ENCODE peak calls at places on chromosomes 4 and X, in nine cellular contexts. One of them, this sample, is unnamed.

GRCh38 chrX:135345328-135345645 is 36.0 kb downstream of the ETDC start:
- DNase-seq in GM10248: no peak
- DNase-seq in activated CD8-positive, alpha-beta memory T cell treated with anti-CD3 and anti-CD28 coated beads for 4 hours: no peak
- DNase-seq in NCI-H446: no peak
- DNase-seq in stimulated activated CD8-positive, alpha-beta memory T cell treated with anti-CD3 and anti-CD28 coated beads, Interleukin-4, amount 100 ng/mL, for 4 hours: no peak
- DNase-seq in GM13977: no peak
- DNase-seq in activated CD4-positive, alpha-beta T cell treated with anti-CD3 and anti-CD28 coated beads, Interleukin-2, amount 10 ng/mL, durations not matched to agents 7 days and 5 days: no peak
- DNase-seq in right lobe of liver: no peak
- DNase-seq in stimulated activated naive CD8-positive, alpha-beta T cell treated with anti-CD3 and anti-CD28 coated beads, Interleukin-15, amount 100 ng/mL, for 72 hours: no peak
- DNase-seq in this sample: no peak

GRCh38 chr4:72843466-72843865 is 226.1 kb downstream of the COX18 start:
- DNase-seq in GM10248: no peak
- DNase-seq in activated CD8-positive, alpha-beta memory T cell treated with anti-CD3 and anti-CD28 coated beads for 4 hours: no peak
- DNase-seq in NCI-H446: no peak
- DNase-seq in stimulated activated CD8-positive, alpha-beta memory T cell treated with anti-CD3 and anti-CD28 coated beads, Interleukin-4, amount 100 ng/mL, for 4 hours: no peak
- DNase-seq in GM13977: no peak
- DNase-seq in activated CD4-positive, alpha-beta T cell treated with anti-CD3 and anti-CD28 coated beads, Interleukin-2, amount 10 ng/mL, durations not matched to agents 7 days and 5 days: no peak
- DNase-seq in right lobe of liver: no peak
- DNase-seq in stimulated activated naive CD8-positive, alpha-beta T cell treated with anti-CD3 and anti-CD28 coated beads, Interleukin-15, amount 100 ng/mL, for 72 hours: no peak
- DNase-seq in this sample: no peak

GRCh38 chr4:78606035-78606434 is 54.5 kb downstream of the ANXA3 start:
- DNase-seq in GM10248: no peak
- DNase-seq in activated CD8-positive, alpha-beta memory T cell treated with anti-CD3 and anti-CD28 coated beads for 4 hours: no peak
- DNase-seq in NCI-H446: no peak
- DNase-seq in stimulated activated CD8-positive, alpha-beta memory T cell treated with anti-CD3 and anti-CD28 coated beads, Interleukin-4, amount 100 ng/mL, for 4 hours: no peak
- DNase-seq in GM13977: no peak
- DNase-seq in activated CD4-positive, alpha-beta T cell treated with anti-CD3 and anti-CD28 coated beads, Interleukin-2, amount 10 ng/mL, durations not matched to agents 7 days and 5 days: no peak
- DNase-seq in right lobe of liver: no peak
- DNase-seq in stimulated activated naive CD8-positive, alpha-beta T cell treated with anti-CD3 and anti-CD28 coated beads, Interleukin-15, amount 100 ng/mL, for 72 hours: no peak
- DNase-seq in this sample: no peak

GRCh38 chr4:181564616-181565015 is 678.6 kb upstream of the TENM3 start:
- DNase-seq in GM10248: no peak
- DNase-seq in activated CD8-positive, alpha-beta memory T cell treated with anti-CD3 and anti-CD28 coated beads for 4 hours: no peak
- DNase-seq in NCI-H446: no peak
- DNase-seq in stimulated activated CD8-positive, alpha-beta memory T cell treated with anti-CD3 and anti-CD28 coated beads, Interleukin-4, amount 100 ng/mL, for 4 hours: no peak
- DNase-seq in GM13977: no peak
- DNase-seq in activated CD4-positive, alpha-beta T cell treated with anti-CD3 and anti-CD28 coated beads, Interleukin-2, amount 10 ng/mL, durations not matched to agents 7 days and 5 days: no peak
- DNase-seq in right lobe of liver: no peak
- DNase-seq in stimulated activated naive CD8-positive, alpha-beta T cell treated with anti-CD3 and anti-CD28 coated beads, Interleukin-15, amount 100 ng/mL, for 72 hours: no peak
- DNase-seq in this sample: no peak

GRCh38 chr4:6087669-6088068 is 69.4 kb upstream of the C4orf50 start:
- DNase-seq in GM10248: no peak
- DNase-seq in activated CD8-positive, alpha-beta memory T cell treated with anti-CD3 and anti-CD28 coated beads for 4 hours: no peak
- DNase-seq in NCI-H446: no peak
- DNase-seq in stimulated activated CD8-positive, alpha-beta memory T cell treated with anti-CD3 and anti-CD28 coated beads, Interleukin-4, amount 100 ng/mL, for 4 hours: no peak
- DNase-seq in GM13977: no peak
- DNase-seq in activated CD4-positive, alpha-beta T cell treated with anti-CD3 and anti-CD28 coated beads, Interleukin-2, amount 10 ng/mL, durations not matched to agents 7 days and 5 days: no peak
- DNase-seq in right lobe of liver: peak
- DNase-seq in stimulated activated naive CD8-positive, alpha-beta T cell treated with anti-CD3 and anti-CD28 coated beads, Interleukin-15, amount 100 ng/mL, for 72 hours: no peak
- DNase-seq in this sample: no peak

GRCh38 chrX:11381464-11381863 is 88.3 kb downstream of the AMELX start:
- DNase-seq in GM10248: peak
- DNase-seq in activated CD8-positive, alpha-beta memory T cell treated with anti-CD3 and anti-CD28 coated beads for 4 hours: no peak
- DNase-seq in NCI-H446: peak
- DNase-seq in stimulated activated CD8-positive, alpha-beta memory T cell treated with anti-CD3 and anti-CD28 coated beads, Interleukin-4, amount 100 ng/mL, for 4 hours: no peak
- DNase-seq in GM13977: peak
- DNase-seq in activated CD4-positive, alpha-beta T cell treated with anti-CD3 and anti-CD28 coated beads, Interleukin-2, amount 10 ng/mL, durations not matched to agents 7 days and 5 days: peak
- DNase-seq in right lobe of liver: no peak
- DNase-seq in stimulated activated naive CD8-positive, alpha-beta T cell treated with anti-CD3 and anti-CD28 coated beads, Interleukin-15, amount 100 ng/mL, for 72 hours: peak
- DNase-seq in this sample: peak

GRCh38 chrX:150935466-150935865 is 37.0 kb upstream of the CD99L2 start:
- DNase-seq in GM10248: no peak
- DNase-seq in activated CD8-positive, alpha-beta memory T cell treated with anti-CD3 and anti-CD28 coated beads for 4 hours: no peak
- DNase-seq in NCI-H446: no peak
- DNase-seq in stimulated activated CD8-positive, alpha-beta memory T cell treated with anti-CD3 and anti-CD28 coated beads, Interleukin-4, amount 100 ng/mL, for 4 hours: no peak
- DNase-seq in GM13977: no peak
- DNase-seq in activated CD4-positive, alpha-beta T cell treated with anti-CD3 and anti-CD28 coated beads, Interleukin-2, amount 10 ng/mL, durations not matched to agents 7 days and 5 days: no peak
- DNase-seq in right lobe of liver: no peak
- DNase-seq in stimulated activated naive CD8-positive, alpha-beta T cell treated with anti-CD3 and anti-CD28 coated beads, Interleukin-15, amount 100 ng/mL, for 72 hours: no peak
- DNase-seq in this sample: no peak

GRCh38 chr4:76053730-76054129 is 17.9 kb upstream of the CXCL11 start:
- DNase-seq in GM10248: no peak
- DNase-seq in activated CD8-positive, alpha-beta memory T cell treated with anti-CD3 and anti-CD28 coated beads for 4 hours: no peak
- DNase-seq in NCI-H446: no peak
- DNase-seq in stimulated activated CD8-positive, alpha-beta memory T cell treated with anti-CD3 and anti-CD28 coated beads, Interleukin-4, amount 100 ng/mL, for 4 hours: no peak
- DNase-seq in GM13977: no peak
- DNase-seq in activated CD4-positive, alpha-beta T cell treated with anti-CD3 and anti-CD28 coated beads, Interleukin-2, amount 10 ng/mL, durations not matched to agents 7 days and 5 days: no peak
- DNase-seq in right lobe of liver: no peak
- DNase-seq in stimulated activated naive CD8-positive, alpha-beta T cell treated with anti-CD3 and anti-CD28 coated beads, Interleukin-15, amount 100 ng/mL, for 72 hours: no peak
- DNase-seq in this sample: no peak

GRCh38 chr4:188439641-188440311 is 300.5 kb downstream of the TRIML1 start:
- DNase-seq in GM10248: no peak
- DNase-seq in activated CD8-positive, alpha-beta memory T cell treated with anti-CD3 and anti-CD28 coated beads for 4 hours: no peak
- DNase-seq in NCI-H446: no peak
- DNase-seq in stimulated activated CD8-positive, alpha-beta memory T cell treated with anti-CD3 and anti-CD28 coated beads, Interleukin-4, amount 100 ng/mL, for 4 hours: no peak
- DNase-seq in GM13977: no peak
- DNase-seq in activated CD4-positive, alpha-beta T cell treated with anti-CD3 and anti-CD28 coated beads, Interleukin-2, amount 10 ng/mL, durations not matched to agents 7 days and 5 days: no peak
- DNase-seq in right lobe of liver: no peak
- DNase-seq in stimulated activated naive CD8-positive, alpha-beta T cell treated with anti-CD3 and anti-CD28 coated beads, Interleukin-15, amount 100 ng/mL, for 72 hours: no peak
- DNase-seq in this sample: no peak